ENCODE peak calls at places on chromosomes 2 and 18, in six cellular contexts. A is WERI-Rb-1; G is SK-N-MC; Q is heart right ventricle; C is effector memory CD4-positive, alpha-beta T cell; E is CD8-positive, alpha-beta memory T cell. B is an unnamed sample.

GRCh38 chr2:85250045-85250444 is 77.7 kb downstream of the TGOLN2 start:
- DNase-seq in Q (no peak), C (no peak), E (no peak), G (no peak), A (no peak), B (no peak)

GRCh38 chr2:189300917-189301316 is 121.4 kb upstream of the COL5A2 start:
- DNase-seq in C (peak; percentile 5), G (no peak), A (no peak), Q (no peak), E (peak; percentile 38), B (no peak)

GRCh38 chr2:112789186-112789585 is 4.9 kb upstream of the IL1A start:
- DNase-seq in G (no peak), A (no peak), E (no peak), Q (no peak), C (no peak), B (no peak)

GRCh38 chr2:44549099-44549471 is 187.3 kb downstream of the CAMKMT start:
- DNase-seq in E (no peak), A (no peak), Q (no peak), C (no peak), G (no peak), B (peak; percentile 23)

GRCh38 chr2:105910497-105911238 is 166.0 kb downstream of the NCK2 start:
- DNase-seq in Q (no peak), E (no peak), C (no peak), G (no peak), A (no peak), B (no peak)

GRCh38 chr2:97728091-97728596 is 14.8 kb downstream of the ZAP70 start:
- DNase-seq in G (no peak), A (peak; percentile 84), E (no peak), Q (peak; percentile 36), C (no peak), B (no peak)

GRCh38 chr2:151971301-151972072 is 127.4 kb downstream of the CACNB4 start:
- DNase-seq in Q (no peak), E (no peak), G (no peak), C (no peak), A (no peak), B (no peak)

GRCh38 chr2:123359636-123360035 is 665.5 kb upstream of the CNTNAP5 start:
- DNase-seq in G (no peak), A (no peak), E (no peak), C (no peak), Q (no peak), B (no peak)

GRCh38 chr2:156892449-156893335 is 364.8 kb upstream of the GALNT5 start:
- DNase-seq in E (no peak), Q (no peak), G (peak; percentile 20), C (no peak), A (peak; percentile 15), B (peak; percentile 28)

GRCh38 chr2:138712212-138712979 is 67.8 kb downstream of the NXPH2 start:
- DNase-seq in Q (no peak), A (no peak), G (no peak), E (no peak), C (no peak), B (no peak)

GRCh38 chr2:142718731-142719130 is 158.7 kb upstream of the KYNU start:
- DNase-seq in E (no peak), A (no peak), G (no peak), Q (no peak), C (no peak), B (no peak)

GRCh38 chr2:232979871-232980461 is 33.1 kb downstream of the NGEF start:
- DNase-seq in C (no peak), G (no peak), E (no peak), A (no peak), Q (no peak), B (peak; percentile 84)

GRCh38 chr2:193240752-193241151 is 1046.0 kb upstream of the TMEFF2 start:
- DNase-seq in Q (no peak), E (no peak), A (no peak), G (no peak), C (no peak), B (no peak)

GRCh38 chr2:65299246-65299645 is 71.6 kb downstream of the ACTR2 start:
- DNase-seq in Q (no peak), A (no peak), E (no peak), C (no peak), G (no peak), B (no peak)

GRCh38 chr2:42554392-42554791 is 14.0 kb upstream of the MTA3 start:
- DNase-seq in A (no peak), Q (no peak), G (no peak), E (no peak), C (no peak), B (no peak)

GRCh38 chr18:13433685-13434084 is 215.1 kb downstream of the LDLRAD4 start:
- DNase-seq in E (no peak), Q (no peak), C (no peak), A (no peak), G (no peak), B (no peak)

GRCh38 chr2:174590928-174591648 is 6.5 kb downstream of the WIPF1 start:
- DNase-seq in C (no peak), E (no peak), G (no peak), Q (no peak), A (no peak), B (no peak)

GRCh38 chr2:55047677-55048299 is 2.5 kb downstream of the RTN4 start:
- DNase-seq in A (no peak), G (no peak), E (no peak), C (no peak), Q (peak; percentile 22), B (no peak)

DNA sequence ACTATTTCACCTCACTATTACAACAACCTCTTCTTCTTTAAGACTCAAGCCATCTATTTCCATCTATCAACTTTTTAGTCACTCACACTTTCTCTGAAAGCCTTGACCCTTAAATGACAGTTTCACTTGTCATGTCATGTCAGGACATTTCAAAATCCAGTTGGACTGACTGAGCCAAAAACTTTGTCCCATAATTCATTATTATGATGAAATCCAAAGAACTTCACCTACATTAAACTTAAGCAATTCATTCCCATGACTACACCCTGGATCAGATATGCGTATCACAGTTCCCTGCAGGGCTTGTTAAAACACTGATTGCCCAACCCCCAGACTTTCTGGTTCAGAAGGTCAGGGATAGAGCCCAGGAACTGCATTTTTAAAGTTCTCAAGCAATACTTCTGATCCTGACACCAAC is 26.5 kb downstream of the LDAH start:
- DNase-seq in C (no peak), A (no peak), E (no peak), Q (no peak), G (no peak), B (no peak)
- H3K4me3 ChIP-seq in C (no peak overlapping the region), A (no peak overlapping the region), E (no peak overlapping the region), Q (no peak overlapping the region), G (no peak overlapping the region), B (no peak overlapping the region)

GRCh38 chr2:210456571-210456970 is 20.0 kb downstream of the LANCL1 start:
- DNase-seq in G (no peak), Q (no peak), C (no peak), A (no peak), E (no peak), B (no peak)

GRCh38 chr2:210460863-210461227 is 15.7 kb downstream of the LANCL1 start:
- DNase-seq in E (no peak), A (no peak), Q (no peak), C (no peak), G (no peak), B (no peak)

GRCh38 chr2:210459925-210460862 is 16.4 kb downstream of the LANCL1 start:
- DNase-seq in Q (no peak), A (no peak), E (no peak), C (no peak), G (no peak), B (no peak)

GRCh38 chr2:210459407-210459806 is 17.2 kb downstream of the LANCL1 start:
- DNase-seq in E (no peak), A (no peak), Q (no peak), C (no peak), G (no peak), B (no peak)

DNA sequence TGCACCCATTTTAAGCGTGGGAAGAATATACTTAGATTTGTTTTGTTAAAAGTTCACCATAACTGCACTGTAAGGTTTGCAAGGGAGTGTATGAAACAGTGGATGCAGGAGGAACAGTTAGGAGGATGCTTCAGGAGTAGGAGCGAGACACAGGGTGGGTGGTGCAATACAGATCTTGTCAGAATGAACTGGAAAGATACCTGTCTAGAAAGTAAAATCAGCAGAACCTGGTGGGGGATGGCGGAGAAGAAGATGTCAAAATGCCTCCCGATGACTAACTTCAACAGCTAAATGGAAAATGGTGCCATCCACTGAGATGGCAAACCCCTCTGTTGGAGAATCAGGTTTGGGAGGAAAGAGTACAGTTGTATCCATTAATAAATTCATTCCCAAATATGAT is 18.2 kb downstream of the LANCL1 start:
- DNase-seq in A (no peak), G (no peak), Q (no peak), C (no peak), E (no peak), B (no peak)
- H3K36me3 ChIP-seq in A (peaks cover 21% of the 10 kb centered on the region), G (peaks cover 96% of the 10 kb centered on the region), Q (no peaks in the 10 kb centered on the region), C (peaks cover 25% of the 10 kb centered on the region), E (peaks cover 2% of the 10 kb centered on the region), B (no peaks in the 10 kb centered on the region)

DNA sequence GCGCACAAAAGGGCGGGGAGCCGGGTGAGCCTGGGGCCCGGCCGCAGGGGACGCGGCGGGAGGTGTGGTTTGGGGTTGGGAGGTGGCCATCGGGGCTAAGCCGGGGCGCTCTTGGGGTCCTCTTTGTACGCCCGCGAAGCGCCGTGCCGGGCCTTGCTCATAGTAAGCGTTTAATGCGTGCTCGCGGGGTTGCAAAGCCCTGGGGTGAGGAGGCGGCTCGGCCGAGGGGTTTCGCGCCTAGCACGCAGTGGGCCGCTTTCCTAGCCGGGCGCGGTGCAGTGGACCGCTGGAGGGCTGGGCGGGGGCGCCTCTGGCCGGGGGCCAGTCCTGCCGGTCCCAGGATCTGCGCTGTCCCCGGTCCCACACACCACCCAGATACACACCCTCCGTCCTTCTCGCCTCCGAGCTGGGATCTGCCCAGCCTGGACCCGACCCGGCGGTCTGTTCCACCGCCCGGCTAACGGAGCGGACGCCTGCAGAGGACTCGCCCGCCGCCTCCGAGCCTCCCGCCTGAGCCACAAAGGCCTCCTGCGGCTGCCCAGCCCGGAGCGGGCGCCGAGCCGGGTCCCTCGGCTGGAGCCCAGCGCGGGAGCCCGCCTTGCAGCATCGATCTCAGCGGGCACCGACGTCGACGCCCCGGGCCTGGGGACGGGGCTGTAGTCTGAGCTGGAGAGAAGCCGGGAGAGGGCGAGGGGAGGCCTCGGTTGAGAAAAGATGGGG is 564 bp downstream of the DPYSL5 start:
- DNase-seq in C (no peak), E (no peak), A (peak; percentile 77), Q (peak; percentile 23), G (no peak), B (no peak)
- H3K4me3 ChIP-seq in C (peak overlapping the region; percentile 53), E (no peak overlapping the region), A (peak overlapping the region; percentile 91), Q (peak overlapping the region; percentile 34), G (peak overlapping the region; percentile 96), B (peak overlapping the region; percentile 29)

DNA sequence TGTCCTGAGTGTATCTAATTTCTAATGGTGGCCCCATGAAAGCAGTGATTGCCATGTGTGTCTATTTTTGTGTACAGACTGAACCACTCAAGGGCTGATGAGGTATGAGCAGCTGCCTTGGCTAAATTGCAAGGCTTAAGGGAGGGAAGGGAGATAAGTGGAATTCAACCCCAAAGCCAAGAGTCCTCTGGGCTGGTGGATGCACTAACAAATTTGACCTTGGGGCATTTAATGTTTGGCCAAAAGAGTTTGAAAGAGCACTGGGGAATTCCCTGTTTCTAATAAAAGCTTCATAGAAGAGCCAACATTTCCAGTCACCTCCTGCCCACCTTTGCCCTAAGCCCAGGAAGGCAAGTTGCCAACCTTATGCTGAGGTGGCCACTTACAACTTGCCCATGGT is 172.1 kb downstream of the SETBP1 start:
- DNase-seq in E (no peak), G (no peak), C (no peak), Q (no peak), A (no peak), B (no peak)
- H3K36me3 ChIP-seq in E (no peaks in the 10 kb centered on the region), G (no peaks in the 10 kb centered on the region), C (no peaks in the 10 kb centered on the region), Q (no peaks in the 10 kb centered on the region), A (no peaks in the 10 kb centered on the region), B (no peaks in the 10 kb centered on the region)

GRCh38 chr2:218130373-218130772 is 4.5 kb downstream of the CXCR2 start:
- DNase-seq in G (no peak), E (no peak), C (no peak), Q (no peak), A (no peak), B (no peak)
- H3K4me3 ChIP-seq in G (no peak overlapping the region), E (no peak overlapping the region), C (no peak overlapping the region), Q (peak overlapping the region; percentile 37), A (no peak overlapping the region), B (no peak overlapping the region)

B was measured in kidney epithelial cell.